ENCODE peak calls at places on chromosome 1, in four cellular contexts. L, P, R and W are unnamed samples.

GRCh38 chr1:201183728-201184127 is 6.9 kb upstream of the IGFN1 start:
- DNase-seq in L (no peak), P (no peak), R (no peak), W (no peak)

GRCh38 chr1:1374068-1374860 is 743 bp downstream of the AURKAIP1 start:
- DNase-seq in L (no peak), P (peak), R (no peak), W (no peak)

GRCh38 chr1:41365772-41366427 is 4.7 kb downstream of the FOXO6 start:
- DNase-seq in L (no peak), P (no peak), R (no peak), W (peak)

GRCh38 chr1:21759818-21760217 is 23.1 kb downstream of the USP48 start:
- DNase-seq in L (no peak), P (no peak), R (no peak), W (no peak)

GRCh38 chr1:61120998-61121397 is 38.6 kb downstream of the NFIA start:
- DNase-seq in L (no peak), P (no peak), R (no peak), W (no peak)

GRCh38 chr1:58911841-58912553 is 128.2 kb upstream of the JUN start:
- DNase-seq in L (no peak), P (no peak), R (no peak), W (no peak)

GRCh38 chr1:63984257-63984626 is 210.4 kb downstream of the ROR1 start:
- DNase-seq in L (no peak), P (no peak), R (no peak), W (no peak)

GRCh38 chr1:185479781-185480180 is 162.7 kb upstream of the IVNS1ABP start:
- DNase-seq in L (no peak), P (no peak), R (no peak), W (no peak)

GRCh38 chr1:208045410-208046252 is 134.7 kb upstream of the CD34 start:
- DNase-seq in L (no peak), P (no peak), R (peak), W (no peak)

GRCh38 chr1:24635195-24635843 is 7.8 kb upstream of the SRRM1 start:
- DNase-seq in L (no peak), P (peak), R (peak), W (peak)

GRCh38 chr1:5522605-5523145 is 469.6 kb downstream of the NPHP4 start:
- DNase-seq in L (no peak), P (peak), R (no peak), W (no peak)

GRCh38 chr1:204576422-204576821 is 60.2 kb downstream of the MDM4 start:
- DNase-seq in L (no peak), P (no peak), R (no peak), W (no peak)

GRCh38 chr1:51305371-51305823 is 25.0 kb downstream of the TTC39A start:
- DNase-seq in L (no peak), P (no peak), R (no peak), W (no peak)

GRCh38 chr1:75058424-75058823 is 75.8 kb upstream of the LHX8 start:
- DNase-seq in L (no peak), P (no peak), R (no peak), W (no peak)

GRCh38 chr1:110107867-110108469 is 4.3 kb upstream of the UBL4B start:
- DNase-seq in L (no peak), P (no peak), R (no peak), W (no peak)
- TF ChIP-seq JUND in L (no peak), P (no peak), R (no peak), W (no peak)

DNA sequence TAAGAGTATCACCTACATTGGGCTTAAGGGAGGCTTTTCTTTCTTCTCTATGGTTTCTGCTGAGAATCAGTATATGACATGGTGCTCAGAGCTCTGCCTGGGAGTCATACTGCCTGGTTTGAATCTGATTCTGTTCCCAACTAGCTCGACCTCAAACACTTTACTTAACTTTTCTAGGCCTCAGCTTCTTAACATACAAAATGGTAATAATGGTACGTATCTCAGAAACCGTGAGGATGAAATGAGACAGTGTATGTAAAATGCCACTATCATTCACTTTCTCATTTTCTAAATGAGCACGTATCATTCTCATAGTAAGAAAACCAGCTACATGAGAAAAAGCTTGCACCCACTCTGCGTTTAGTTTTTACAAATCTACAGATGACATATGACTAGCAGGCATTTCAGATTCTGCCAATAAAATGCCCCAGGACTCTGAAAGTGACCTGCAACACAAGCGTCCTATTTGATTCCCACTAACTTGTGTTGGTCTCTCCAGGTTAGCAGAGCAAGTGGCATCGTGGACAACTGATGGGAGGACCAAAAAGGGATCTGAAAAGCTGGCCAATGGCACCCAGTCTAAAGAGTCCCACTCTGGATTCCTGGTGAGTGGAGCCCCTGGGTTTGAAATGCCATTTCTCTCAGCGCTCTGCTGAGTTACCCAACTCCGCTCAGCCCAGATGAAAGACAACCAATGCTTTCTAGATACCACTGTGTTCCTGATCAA is 6.1 kb downstream of the CTNNBIP1 start:
- DNase-seq in L (no peak), P (no peak), R (no peak), W (no peak)
- TF ChIP-seq JUND in L (no peak), P (no peak), R (no peak), W (no peak)

GRCh38 chr1:156949127-156949526 is 28.7 kb downstream of the LRRC71 start:
- DNase-seq in L (no peak), P (no peak), R (no peak), W (no peak)

GRCh38 chr1:156947818-156948525 is 27.5 kb downstream of the LRRC71 start:
- DNase-seq in L (no peak), P (no peak), R (no peak), W (no peak)

GRCh38 chr1:156945881-156946661 is 25.6 kb downstream of the LRRC71 start:
- DNase-seq in L (no peak), P (no peak), R (peak), W (peak)

GRCh38 chr1:156947127-156947526 is 26.7 kb downstream of the LRRC71 start:
- DNase-seq in L (no peak), P (no peak), R (no peak), W (no peak)

GRCh38 chr1:156948708-156949107 is 28.3 kb downstream of the LRRC71 start:
- DNase-seq in L (no peak), P (no peak), R (no peak), W (no peak)
- TF ChIP-seq JUND in L (no peak), P (no peak), R (no peak), W (no peak)

DNA sequence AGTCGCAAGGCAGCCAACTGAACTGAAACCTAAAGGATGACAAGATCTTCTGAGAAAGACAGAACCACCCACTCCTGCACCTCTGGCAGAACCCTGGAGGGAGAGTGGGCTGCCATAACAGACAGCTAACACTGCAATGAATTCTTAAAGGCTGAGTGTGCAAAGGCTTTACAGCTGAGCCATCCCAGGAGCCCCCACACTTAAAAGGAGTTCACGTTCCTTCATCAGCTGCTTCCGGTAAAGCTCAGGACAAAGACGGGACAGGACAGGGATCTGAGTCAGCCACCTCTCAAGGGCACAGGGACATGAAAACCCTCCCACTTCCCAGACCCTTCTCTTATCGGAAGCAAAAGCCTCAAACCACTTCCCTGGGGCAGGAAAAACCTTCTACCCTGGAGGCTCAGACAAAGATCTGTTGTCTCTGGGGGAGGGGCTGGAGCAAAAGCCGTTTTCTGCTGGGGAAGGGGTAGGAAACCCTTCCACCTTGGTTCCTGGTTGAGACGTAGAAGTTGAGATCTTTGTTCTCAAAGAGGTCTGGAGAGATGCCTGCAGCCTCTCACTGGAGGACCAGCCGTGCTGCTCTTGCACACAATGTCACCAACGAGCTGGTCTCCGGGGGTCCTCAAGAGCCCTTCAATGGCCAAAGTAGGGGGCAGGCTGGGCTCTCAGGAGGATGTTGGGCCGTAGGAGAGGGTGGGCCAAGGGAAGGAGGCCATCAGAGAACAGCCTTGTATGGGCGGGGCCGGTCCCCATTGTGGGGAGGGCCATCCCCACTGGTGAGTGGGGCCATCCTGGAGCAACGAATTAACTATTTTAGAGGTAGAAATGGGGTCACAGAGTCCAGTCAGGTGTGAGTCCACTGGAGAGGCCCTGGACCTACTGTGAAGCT is 452.4 kb downstream of the PTPRU start:
- DNase-seq in L (no peak), P (no peak), R (no peak), W (no peak)
- TF ChIP-seq JUND in L (no peak), P (peak), R (no peak), W (no peak)